ENCODE peak calls at places on chromosomes 4 and X, in seven cellular contexts. W, O, K, L, S, M and Z are unnamed samples.

GRCh38 chr4:65227628-65228027 is 442.7 kb downstream of the EPHA5 start:
- DNase-seq in W (no peak), O (no peak), K (no peak), L (no peak), S (no peak), M (no peak), Z (no peak)

GRCh38 chr4:77599378-77599777 is 6.2 kb upstream of the CXCL13 start:
- DNase-seq in M (peak), W (peak), K (peak), S (peak), O (peak), L (no peak), Z (peak)

GRCh38 chr4:83189631-83190136 is 75.2 kb upstream of the PLAC8 start:
- DNase-seq in W (no peak), O (no peak), M (no peak), S (no peak), K (peak), L (no peak), Z (no peak)

GRCh38 chr4:11428701-11429571 is at the start of gene HS3ST1:
- DNase-seq in K (peak), W (no peak), M (peak), O (peak), S (peak), L (peak), Z (peak)

GRCh38 chrX:72100824-72101351 is 30.8 kb downstream of the RTL5 start:
- DNase-seq in M (no peak), K (no peak), S (no peak), O (no peak), L (no peak), W (no peak), Z (no peak)

GRCh38 chr4:138925495-138925894 is 90.1 kb upstream of the NOCT start:
- DNase-seq in W (no peak), S (no peak), K (no peak), O (no peak), M (peak), L (no peak), Z (no peak)

GRCh38 chr4:13496605-13497004 is 12.5 kb upstream of the RAB28 start:
- DNase-seq in L (no peak), S (no peak), W (no peak), O (no peak), M (no peak), K (no peak), Z (no peak)

GRCh38 chr4:109207060-109207459 is 95.4 kb downstream of the COL25A1 start:
- DNase-seq in M (peak), L (no peak), O (peak), K (no peak), S (peak), W (no peak), Z (peak)

GRCh38 chrX:10722804-10723364 is 102.5 kb upstream of the MID1 start:
- DNase-seq in M (peak), K (peak), W (peak), L (peak), S (peak), O (peak), Z (peak)

GRCh38 chr4:167100120-167100519 is 134.2 kb downstream of the SPOCK3 start:
- DNase-seq in K (peak), W (no peak), L (no peak), M (no peak), O (peak), S (peak), Z (peak)

GRCh38 chrX:133005038-133005437 is 46.6 kb upstream of the HS6ST2 start:
- DNase-seq in W (peak), M (peak), K (no peak), O (peak), S (peak), L (no peak), Z (peak)

GRCh38 chr4:133759428-133759827 is 442.2 kb downstream of the PABPC4L start:
- DNase-seq in M (no peak), W (no peak), S (no peak), K (no peak), L (no peak), O (no peak), Z (no peak)

GRCh38 chrX:41822917-41823316 is 98.9 kb downstream of the GPR82 start:
- DNase-seq in L (no peak), W (no peak), K (no peak), M (no peak), O (no peak), S (no peak), Z (no peak)

GRCh38 chr4:1172971-1173757 is 781 bp upstream of the SPON2 start:
- DNase-seq in L (no peak), O (no peak), W (no peak), M (peak), K (peak), S (peak), Z (peak)

GRCh38 chr4:156971623-156972369 is at the start of gene PDGFC:
- DNase-seq in S (peak), L (peak), W (no peak), K (peak), O (peak), M (peak), Z (peak)

GRCh38 chr4:187417761-187418160 is 577.8 kb upstream of the ZFP42 start:
- DNase-seq in S (no peak), M (no peak), W (no peak), K (no peak), L (no peak), O (peak), Z (no peak)

GRCh38 chr4:81207793-81208192 is 7.2 kb downstream of the PRKG2 start:
- DNase-seq in W (no peak), L (no peak), M (peak), O (peak), S (peak), K (no peak), Z (peak)

GRCh38 chr4:38837849-38838248 is 18.8 kb downstream of the TLR6 start:
- DNase-seq in K (no peak), W (no peak), O (peak), L (no peak), M (peak), S (peak), Z (peak)

GRCh38 chr4:118989098-118990080 is 100.7 kb downstream of the SYNPO2 start:
- DNase-seq in S (peak), M (peak), W (no peak), L (no peak), K (peak), O (peak), Z (peak)

GRCh38 chrX:136963973-136964372 is 69.8 kb downstream of the GPR101 start:
- DNase-seq in L (no peak), M (no peak), O (no peak), W (no peak), K (no peak), S (no peak), Z (no peak)

GRCh38 chr4:40316333-40316781 is 18.8 kb upstream of the CHRNA9 start:
- DNase-seq in K (peak), O (peak), M (peak), L (no peak), S (peak), W (peak), Z (peak)

GRCh38 chrX:139106111-139106510 is 394.6 kb upstream of the FGF13 start:
- DNase-seq in M (no peak), K (no peak), W (no peak), O (peak), L (no peak), S (peak), Z (peak)

GRCh38 chr4:25088342-25088952 is 57.7 kb upstream of the LGI2 start:
- DNase-seq in L (peak), M (peak), K (no peak), S (no peak), O (no peak), W (no peak), Z (no peak)

GRCh38 chr4:108427946-108428345 is 192.4 kb upstream of the RPL34 start:
- DNase-seq in S (no peak), K (no peak), W (no peak), L (no peak), M (peak), O (no peak), Z (peak)

GRCh38 chrX:108072746-108073145 is 18.6 kb downstream of the PSMD10 start:
- DNase-seq in K (no peak), O (peak), W (no peak), L (no peak), S (peak), M (peak), Z (peak)

GRCh38 chrX:104187931-104188330 is 21.7 kb downstream of the FAM199X start:
- DNase-seq in O (no peak), M (no peak), W (no peak), K (no peak), L (no peak), S (no peak), Z (no peak)

GRCh38 chr4:77196866-77197265 is 39.9 kb downstream of the CCNG2 start:
- DNase-seq in O (no peak), K (no peak), W (no peak), S (no peak), L (no peak), M (no peak), Z (no peak)

GRCh38 chrX:68935362-68935761 is 106.5 kb downstream of the EFNB1 start:
- DNase-seq in K (no peak), W (no peak), O (peak), S (no peak), L (no peak), M (no peak), Z (no peak)

GRCh38 chr4:113768952-113769351 is 7.4 kb upstream of the CAMK2D start:
- DNase-seq in M (no peak), S (no peak), K (no peak), W (no peak), O (no peak), L (no peak), Z (no peak)

GRCh38 chr4:154427149-154427548 is 64.5 kb downstream of the DCHS2 start:
- DNase-seq in L (no peak), S (no peak), M (no peak), W (no peak), O (no peak), K (no peak), Z (no peak)

GRCh38 chr4:154425514-154425913 is 66.1 kb downstream of the DCHS2 start:
- DNase-seq in S (no peak), W (no peak), M (no peak), L (no peak), K (no peak), O (no peak), Z (no peak)

GRCh38 chr4:154421618-154422017 is 70.0 kb downstream of the DCHS2 start:
- DNase-seq in K (no peak), M (no peak), O (no peak), L (no peak), S (no peak), W (peak), Z (no peak)

GRCh38 chr4:154422152-154422551 is 69.4 kb downstream of the DCHS2 start:
- DNase-seq in M (no peak), L (no peak), O (no peak), K (no peak), S (no peak), W (no peak), Z (no peak)

DNA sequence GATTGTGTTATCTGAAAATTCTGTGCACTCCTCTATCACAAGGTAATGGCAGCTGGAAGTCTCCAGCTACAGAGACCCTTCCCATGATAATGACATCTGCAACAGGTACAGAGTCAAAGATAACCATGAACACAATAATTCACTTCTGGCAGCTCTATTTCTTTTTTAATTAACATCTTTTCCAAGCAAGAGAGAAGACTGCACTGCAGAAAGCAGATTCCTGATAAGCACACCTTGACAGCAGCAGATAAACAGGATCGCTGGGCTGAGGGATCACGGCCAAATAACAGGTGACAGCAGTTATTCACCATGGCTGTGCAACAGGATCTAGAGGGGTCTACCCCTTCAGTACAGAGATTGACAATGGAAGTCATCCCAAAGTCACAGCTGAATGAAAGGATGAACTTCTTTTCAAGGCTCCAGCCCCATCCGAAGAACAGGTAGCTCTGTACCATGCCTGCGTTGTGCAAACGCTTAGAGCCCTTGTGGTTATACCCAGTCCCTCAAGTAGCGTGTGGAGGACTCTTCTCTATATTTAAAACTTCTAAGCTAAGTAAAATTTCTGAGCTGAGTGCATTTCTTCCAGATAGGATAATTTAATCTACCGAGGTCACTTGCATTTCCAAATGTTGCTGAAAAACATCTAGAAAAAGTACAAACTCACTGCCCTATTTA is 66.7 kb downstream of the DCHS2 start:
- DNase-seq in L (no peak), K (no peak), M (no peak), O (no peak), S (no peak), W (no peak), Z (no peak)
- TF ChIP-seq CTCF in L (no peak), K (no peak), M (no peak), O (no peak), S (no peak), W (no peak), Z (no peak)

DNA sequence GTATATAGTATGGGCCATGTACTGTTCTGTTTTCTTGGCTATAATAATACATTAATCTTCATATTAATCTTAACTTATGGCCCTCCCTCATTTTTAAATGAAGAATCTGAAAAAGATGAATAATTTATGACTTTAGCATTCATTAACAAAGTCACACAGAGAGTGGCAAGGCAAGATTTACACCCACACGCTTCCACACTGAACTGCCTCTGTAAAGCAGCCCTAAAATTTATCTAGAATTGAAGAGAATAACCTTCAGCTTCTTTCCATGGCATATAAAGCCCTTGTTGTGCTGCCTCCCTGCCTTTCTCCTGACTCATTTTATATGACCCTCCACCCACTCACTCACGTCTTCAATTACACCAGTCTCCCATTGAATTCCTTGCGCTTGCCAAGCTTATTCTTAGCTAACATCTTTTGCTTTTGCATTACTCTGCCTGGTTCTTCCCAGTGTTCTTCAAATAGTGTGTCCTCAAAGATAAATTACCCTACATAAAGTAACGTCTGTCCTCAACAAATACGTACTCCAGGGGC is 2649.3 kb downstream of the PCDH7 start:
- DNase-seq in S (peak), L (no peak), W (no peak), O (peak), M (peak), K (no peak), Z (peak)
- H3K4me3 ChIP-seq in S (no peak), L (no peak), W (no peak), O (no peak), M (no peak), K (no peak), Z (no peak)

GRCh38 chr4:176563591-176563990 is 229.1 kb downstream of the VEGFC start:
- DNase-seq in M (peak), W (no peak), S (no peak), O (no peak), K (peak), L (no peak), Z (peak)
- TF ChIP-seq CTCF in M (no peak), W (no peak), S (peak), O (peak), K (peak), L (no peak), Z (peak)

DNA sequence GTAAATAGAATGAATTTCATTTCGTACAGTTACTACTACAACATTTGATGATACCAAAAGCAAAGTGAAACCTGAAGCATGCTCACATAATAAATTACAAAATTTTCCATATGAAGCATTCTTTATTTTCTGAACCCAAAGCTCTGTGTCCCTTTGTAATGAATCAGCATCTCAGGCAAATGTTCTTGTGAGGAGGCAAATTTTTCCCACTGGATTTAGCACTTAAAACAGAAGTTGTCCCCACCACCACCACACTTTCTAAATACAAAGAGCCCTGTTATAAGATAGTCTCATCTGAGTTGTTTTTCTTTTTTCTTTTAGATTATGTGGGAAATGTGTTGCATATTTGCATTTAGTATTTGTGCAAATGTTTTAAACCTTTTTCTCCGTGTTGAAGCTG is 70.6 kb upstream of the NFKB1 start:
- DNase-seq in L (no peak), O (peak), S (peak), M (peak), K (peak), W (no peak), Z (peak)
- H3K4me3 ChIP-seq in L (peak), O (peak), S (peak), M (peak), K (peak), W (peak), Z (peak)

GRCh38 chrX:134236690-134237362 is at the start of gene CCDC160:
- DNase-seq in M (no peak), O (no peak), K (peak), W (no peak), L (peak), S (peak), Z (no peak)
- TF ChIP-seq CTCF in M (no peak), O (no peak), K (no peak), W (no peak), L (no peak), S (no peak), Z (no peak)

DNA sequence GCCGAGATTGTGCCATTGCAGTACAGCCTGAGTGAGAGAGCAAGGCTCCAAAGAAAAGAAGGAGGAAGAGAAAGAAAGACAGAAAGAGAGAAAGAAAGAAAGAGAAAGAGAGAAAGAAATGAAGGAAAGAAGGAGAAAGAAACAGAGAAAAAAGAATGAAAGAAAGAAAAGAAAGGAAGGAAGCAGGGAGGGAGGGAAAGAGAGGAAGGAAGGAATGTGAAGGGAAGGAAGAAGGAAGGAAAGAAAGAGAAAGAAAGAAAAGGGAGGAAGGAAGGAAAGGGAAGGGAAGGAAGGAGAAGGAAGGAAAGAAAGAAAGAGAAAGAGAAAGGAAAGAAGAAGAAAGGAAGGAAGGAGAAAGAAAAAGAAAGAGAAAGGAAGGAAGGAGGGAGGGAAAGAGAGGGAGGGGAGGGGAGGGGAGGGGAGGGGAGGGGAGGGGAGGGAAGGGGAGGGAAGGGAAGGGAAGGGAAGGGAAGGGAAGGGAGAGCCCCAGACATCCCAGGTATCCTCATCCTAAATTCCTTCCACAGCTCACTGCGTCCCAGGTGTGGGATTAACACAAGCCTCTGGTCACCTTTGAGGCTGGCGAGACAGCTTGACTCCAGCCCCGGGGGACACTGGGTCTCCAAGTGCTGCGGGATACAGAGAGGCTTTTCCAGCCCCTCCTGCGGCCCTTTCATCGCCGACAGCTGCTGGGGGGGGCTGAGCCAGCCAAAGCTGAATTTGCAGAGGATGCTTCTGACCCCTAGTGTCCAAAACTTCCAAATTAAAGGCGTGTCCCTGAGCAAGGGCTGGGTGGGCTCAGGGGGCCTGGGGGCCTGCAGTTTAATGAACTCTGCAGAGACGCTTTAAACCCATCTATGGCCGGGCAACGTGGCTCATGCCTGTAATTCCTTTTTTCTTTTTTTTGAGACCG is 24.2 kb upstream of the CSF2RA start:
- DNase-seq in K (peak), L (no peak), M (no peak), O (no peak), S (no peak), W (peak), Z (no peak)
- H3K4me3 ChIP-seq in K (no peak), L (no peak), M (no peak), O (no peak), S (no peak), W (no peak), Z (no peak)

DNA sequence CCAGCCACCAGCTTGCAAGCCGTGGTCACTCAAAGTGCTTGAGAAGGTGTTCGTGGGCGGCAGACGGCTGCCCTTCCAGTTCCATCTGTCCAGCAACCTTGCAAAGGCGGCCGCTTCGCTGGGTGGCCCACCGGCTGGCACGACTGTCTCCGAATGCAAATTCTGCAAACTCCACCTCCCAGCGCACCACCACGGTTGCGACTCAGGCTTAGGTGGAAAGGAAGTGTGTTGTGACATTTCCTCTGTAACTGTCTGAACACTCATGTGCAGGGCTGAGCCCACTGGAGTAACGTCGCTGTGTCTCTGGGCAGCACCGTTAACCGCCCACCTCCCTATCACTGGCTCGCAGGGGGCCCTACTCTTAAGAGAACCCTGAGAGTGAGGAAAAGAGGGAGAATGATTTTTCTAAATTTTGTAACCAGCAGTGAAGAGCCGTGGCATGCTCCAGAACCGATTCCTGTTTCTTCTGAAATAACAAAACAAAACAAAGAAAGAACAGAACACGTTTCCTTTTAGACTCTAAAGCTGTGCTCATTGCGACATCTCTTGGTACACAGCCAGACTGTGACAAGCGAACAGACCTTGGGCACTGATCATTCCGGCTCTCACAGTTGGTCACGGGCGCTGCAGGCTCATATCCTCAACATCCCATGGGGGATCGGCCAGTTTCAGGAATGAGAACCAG is at the start of gene P2RY8:
- DNase-seq in L (peak), M (no peak), S (no peak), K (peak), W (peak), O (peak), Z (no peak)
- TF ChIP-seq CTCF in L (no peak), M (no peak), S (no peak), K (no peak), W (peak), O (no peak), Z (no peak)